ENCODE peak calls at places on chromosome X, in four cellular contexts. X, D, B and C are unnamed samples. For H3K4me1, the result is how much of the 10 kb centered on the place peaks cover.

GRCh38 chrX:117743469-117744251 is 372.9 kb downstream of the KLHL13 start:
- DNase-seq in D (peak), X (peak), B (no peak), C (no peak)

GRCh38 chrX:72569786-72570185 is 2.9 kb downstream of the HDAC8 start:
- DNase-seq in D (peak), B (no peak), X (no peak), C (no peak)

GRCh38 chrX:48972214-48973164 is 845 bp upstream of the KCND1 start:
- DNase-seq in X (peak), D (peak), B (peak), C (peak)

GRCh38 chrX:17377047-17377692 is 2.2 kb downstream of the NHS start:
- DNase-seq in B (no peak), D (peak), X (peak), C (peak)

GRCh38 chrX:71859637-71860036 is 51.0 kb upstream of the NHSL2 start:
- DNase-seq in D (peak), B (peak), X (peak), C (peak)

GRCh38 chrX:74023203-74023602 is 280.8 kb upstream of the ZCCHC13 start:
- DNase-seq in X (no peak), B (no peak), D (no peak), C (no peak)

GRCh38 chrX:44054863-44055601 is 81.8 kb upstream of the NDP start:
- DNase-seq in X (no peak), D (no peak), B (no peak), C (no peak)

GRCh38 chrX:97751735-97752134 is 868.0 kb downstream of the RPA4 start:
- DNase-seq in X (no peak), B (no peak), D (no peak), C (no peak)

GRCh38 chrX:30060718-30061117 is 154.6 kb upstream of the MAGEB2 start:
- DNase-seq in B (no peak), D (peak), X (peak), C (peak)

GRCh38 chrX:34863906-34864305 is 78.7 kb upstream of the FAM47B start:
- DNase-seq in X (no peak), D (no peak), B (no peak), C (no peak)

GRCh38 chrX:9997524-9997923 is 30.4 kb downstream of the CLDN34 start:
- DNase-seq in D (no peak), B (no peak), X (no peak), C (no peak)

GRCh38 chrX:116009871-116010710 is 160.5 kb upstream of the AGTR2 start:
- DNase-seq in X (peak), B (peak), D (no peak), C (peak)

GRCh38 chrX:96843566-96843965 is 40.1 kb upstream of the RPA4 start:
- DNase-seq in X (peak), B (no peak), D (no peak), C (peak)

GRCh38 chrX:85084770-85085393 is 81.2 kb downstream of the APOOL start:
- DNase-seq in D (peak), B (no peak), X (peak), C (peak)

GRCh38 chrX:13103914-13104274 is 59.5 kb upstream of the FAM9C start:
- DNase-seq in D (no peak), B (no peak), X (no peak), C (no peak)
- H3K4me1 ChIP-seq in D (under half), B (under half), X (under half), C (under half)

GRCh38 chrX:25006586-25007058 is 9.1 kb downstream of the ARX start:
- DNase-seq in X (no peak), D (no peak), B (no peak), C (no peak)

GRCh38 chrX:25005034-25005381 is 10.8 kb downstream of the ARX start:
- DNase-seq in D (no peak), X (peak), B (no peak), C (no peak)

GRCh38 chrX:25004485-25005032 is 11.2 kb downstream of the ARX start:
- DNase-seq in D (no peak), B (no peak), X (no peak), C (no peak)

GRCh38 chrX:25004040-25004439 is 11.7 kb downstream of the ARX start:
- DNase-seq in D (no peak), B (no peak), X (no peak), C (no peak)

GRCh38 chrX:25005382-25006185 is 10.2 kb downstream of the ARX start:
- DNase-seq in D (no peak), B (no peak), X (no peak), C (no peak)
- H3K4me1 ChIP-seq in D (under half), B (under half), X (under half), C (under half)

DNA sequence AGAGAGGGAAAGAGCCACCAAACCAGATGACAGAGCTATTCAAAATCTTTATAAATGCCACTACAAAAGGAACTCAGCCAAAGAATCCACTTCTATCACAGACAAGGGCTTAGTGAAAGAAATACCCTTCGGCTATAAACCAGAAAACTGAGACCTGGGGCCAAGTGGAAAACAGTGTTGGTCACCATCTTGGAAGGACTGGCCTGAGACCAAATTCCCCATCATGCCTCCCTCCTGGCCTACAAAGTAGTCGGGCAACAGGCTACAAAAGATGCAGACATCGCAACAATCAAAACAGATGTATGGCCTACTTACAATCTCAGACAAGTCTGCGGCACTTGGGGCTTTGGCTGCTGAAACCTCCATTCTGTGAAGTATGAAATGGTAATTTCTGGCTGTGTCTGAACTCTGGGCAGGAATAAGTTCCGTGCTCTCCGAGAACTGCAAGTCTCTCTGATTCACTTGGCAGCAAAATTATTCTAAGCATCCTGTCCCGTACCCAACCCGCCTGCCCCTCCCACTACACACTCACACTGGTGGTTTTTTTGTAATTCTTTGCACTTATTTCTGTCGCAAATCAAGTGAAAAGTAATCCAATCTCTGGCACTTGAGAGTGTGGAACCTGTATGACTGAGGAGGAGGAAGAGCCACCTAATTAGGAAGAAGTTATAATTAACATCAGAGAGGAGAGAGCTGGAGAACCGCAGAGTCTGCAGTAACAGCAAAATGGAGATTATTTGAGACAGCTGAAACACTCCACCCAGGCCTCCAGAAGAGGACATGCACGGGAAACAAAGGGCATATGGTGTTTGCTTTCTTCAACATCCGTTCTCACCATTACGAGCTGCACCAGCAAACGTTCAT is 87.8 kb downstream of the SH3KBP1 start:
- DNase-seq in X (no peak), B (no peak), D (peak), C (no peak)
- H3K4me1 ChIP-seq in X (under half), B (under half), D (under half), C (under half)

GRCh38 chrX:13467243-13467642 is 102.2 kb upstream of the EGFL6 start:
- DNase-seq in X (no peak), B (no peak), D (no peak), C (no peak)

GRCh38 chrX:13471269-13471668 is 98.1 kb upstream of the EGFL6 start:
- DNase-seq in X (no peak), D (no peak), B (no peak), C (no peak)

GRCh38 chrX:13469963-13470679 is 99.3 kb upstream of the EGFL6 start:
- DNase-seq in B (no peak), D (peak), X (no peak), C (no peak)

GRCh38 chrX:13470680-13470967 is 98.8 kb upstream of the EGFL6 start:
- DNase-seq in X (no peak), B (no peak), D (no peak), C (no peak)

DNA sequence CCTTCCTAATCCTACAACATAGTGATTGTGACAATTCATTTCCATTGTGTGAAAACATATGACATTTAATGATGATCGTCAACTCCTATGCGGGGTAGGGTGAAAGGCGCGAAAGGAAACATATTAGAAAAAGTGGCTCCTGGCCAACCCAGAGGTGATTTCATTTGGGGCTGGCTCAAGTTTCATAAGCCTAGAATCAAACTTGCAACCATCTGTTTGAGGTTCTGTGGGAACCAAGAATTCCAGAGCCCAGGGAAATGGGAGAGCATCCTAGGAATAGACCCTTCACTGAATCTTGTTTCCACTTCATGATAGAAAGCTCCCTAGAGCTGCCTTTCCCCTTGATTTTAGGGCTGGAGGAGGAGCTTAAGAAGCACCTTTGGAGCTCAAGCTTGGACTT is 101.3 kb upstream of the EGFL6 start:
- DNase-seq in X (no peak), B (no peak), D (no peak), C (no peak)
- H3K4me1 ChIP-seq in X (under half), B (under half), D (under half), C (under half)

DNA sequence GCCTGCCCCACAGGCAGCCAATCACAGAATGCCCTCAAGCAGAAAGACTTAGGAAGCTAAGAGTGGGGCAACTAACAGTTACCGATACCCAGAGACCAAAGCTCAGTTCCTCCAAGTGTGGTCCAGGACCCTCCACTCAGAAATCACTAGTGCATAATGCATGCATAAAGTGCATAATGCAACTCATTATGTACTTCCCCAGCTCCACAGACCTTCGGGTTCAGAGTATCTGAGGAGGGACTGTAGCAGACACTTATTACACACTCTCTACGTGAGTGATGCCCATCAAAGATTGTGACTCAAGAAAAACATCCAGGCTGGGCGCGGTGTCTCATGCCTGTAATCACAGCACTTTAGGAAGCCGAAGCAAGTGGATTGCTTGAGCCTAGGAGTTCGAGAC is 328.0 kb downstream of the BCOR start:
- DNase-seq in X (no peak), D (no peak), B (no peak), C (no peak)
- H3K4me1 ChIP-seq in X (under half), D (under half), B (under half), C (under half)

GRCh38 chrX:39850630-39851152 is 247.1 kb downstream of the BCOR start:
- DNase-seq in D (peak), X (no peak), B (no peak), C (no peak)

GRCh38 chrX:39854772-39855747 is 242.7 kb downstream of the BCOR start:
- DNase-seq in B (no peak), X (no peak), D (no peak), C (no peak)

GRCh38 chrX:39853417-39853816 is 244.3 kb downstream of the BCOR start:
- DNase-seq in D (no peak), B (no peak), X (no peak), C (no peak)

GRCh38 chrX:39850209-39850608 is 247.5 kb downstream of the BCOR start:
- DNase-seq in X (no peak), B (no peak), D (no peak), C (no peak)

DNA sequence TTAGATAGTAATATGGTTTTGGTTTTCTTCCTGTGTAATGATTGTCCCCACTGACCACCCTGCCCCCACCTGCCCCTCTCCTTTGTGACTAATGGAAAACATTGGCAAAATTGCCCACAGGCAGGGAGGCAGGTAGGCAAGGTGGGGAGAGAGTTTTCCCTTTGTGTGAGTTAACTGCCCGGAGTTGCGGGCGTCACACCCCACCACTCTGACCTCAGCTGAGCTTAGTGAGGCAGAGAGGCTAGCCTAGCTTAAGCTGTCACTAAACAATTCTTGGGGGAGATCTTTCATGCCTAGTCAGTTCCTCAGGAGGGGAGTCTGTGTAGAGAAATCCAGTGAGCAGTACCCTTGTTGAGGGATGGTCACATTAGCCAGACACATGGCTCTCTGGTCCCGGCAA is 245.3 kb downstream of the BCOR start:
- DNase-seq in B (no peak), X (no peak), D (no peak), C (no peak)
- H3K4me1 ChIP-seq in B (under half), X (under half), D (under half), C (under half)

GRCh38 chrX:65695849-65696248 is 28.4 kb downstream of the MSN start:
- DNase-seq in D (no peak), X (no peak), B (no peak), C (no peak)
- H3K4me1 ChIP-seq in D (under half), X (under half), B (under half), C (under half)

GRCh38 chrX:1524874-1525582 is 12.0 kb downstream of the P2RY8 start:
- DNase-seq in X (no peak), B (no peak), D (no peak), C (no peak)
- H3K4me1 ChIP-seq in X (under half), B (under half), D (under half), C (under half)